ENCODE peak calls at places on chromosomes 11 and 22, in ten cellular contexts. K is brain microvascular endothelial cell, L is HAP-1, Q is upper lobe of right lung, O is left lung, T is IMR-90, E is Karpas-422, P is aorta, V is HCT116, I is colonic mucosa. S is an unnamed sample.

GRCh38 chr11:96466607-96467006 is 76.8 kb downstream of the JRKL start:
- DNase-seq in I (no peak), V (no peak), K (no peak), L (no peak), E (no peak), T (no peak), O (no peak), P (no peak), Q (no peak), S (no peak)

GRCh38 chr11:116700586-116701220 is 72.1 kb downstream of the BUD13 start:
- DNase-seq in L (no peak), P (no peak), Q (no peak), T (no peak), O (no peak), K (no peak), E (no peak), I (no peak), V (no peak), S (no peak)

GRCh38 chr11:44939673-44940072 is 11.0 kb downstream of the TP53I11 start:
- DNase-seq in O (no peak), E (no peak), Q (no peak), P (no peak), I (no peak), K (no peak), V (no peak), L (no peak), T (no peak), S (no peak)

GRCh38 chr11:59574467-59574866 is 41.1 kb downstream of the OSBP start:
- DNase-seq in Q (no peak), T (peak; percentile 52), K (no peak), L (no peak), E (no peak), V (no peak), P (no peak), I (no peak), O (no peak), S (no peak)

GRCh38 chr11:8258289-8258688 is 5.4 kb downstream of the LMO1 start:
- DNase-seq in V (no peak), K (no peak), O (no peak), T (no peak), P (peak; percentile 60), I (no peak), Q (peak; percentile 38), L (no peak), E (no peak), S (peak; percentile 78)

GRCh38 chr11:103532133-103532788 is 423.0 kb downstream of the DYNC2H1 start:
- DNase-seq in K (peak; percentile 67), O (no peak), P (no peak), L (no peak), T (peak; percentile 79), E (no peak), Q (no peak), V (no peak), I (no peak), S (peak; percentile 2)

GRCh38 chr11:131624526-131624925 is 254.1 kb downstream of the NTM start:
- DNase-seq in V (no peak), T (peak; percentile 2), Q (no peak), O (no peak), K (no peak), L (no peak), P (no peak), E (no peak), I (no peak), S (peak; percentile 57)

GRCh38 chr11:115665958-115666357 is 161.7 kb upstream of the CADM1 start:
- DNase-seq in K (no peak), L (no peak), O (no peak), P (no peak), Q (no peak), I (no peak), E (no peak), T (peak; percentile 50), V (no peak), S (peak; percentile 78)

GRCh38 chr11:64060861-64061444 is 25.2 kb downstream of the FLRT1 start:
- DNase-seq in O (peak; percentile 45), Q (peak; percentile 82), P (peak; percentile 64), L (no peak), T (no peak), V (no peak), E (peak; percentile 89), I (peak; percentile 38), K (peak; percentile 9), S (peak; percentile 17)

GRCh38 chr11:96122601-96123044 is 198.7 kb upstream of the MTMR2 start:
- DNase-seq in V (no peak), L (no peak), K (no peak), P (no peak), E (no peak), O (no peak), T (peak; percentile 35), Q (no peak), I (no peak), S (no peak)

GRCh38 chr22:19218541-19219233 is 40.2 kb upstream of the SLC25A1 start:
- DNase-seq in V (no peak), O (no peak), I (no peak), E (no peak), K (no peak), T (no peak), L (no peak), P (no peak), Q (no peak), S (no peak)

GRCh38 chr11:71474771-71475483 is 21.9 kb downstream of the NADSYN1 start:
- DNase-seq in Q (no peak), T (no peak), V (no peak), O (no peak), I (no peak), P (peak; percentile 30), K (no peak), L (no peak), E (no peak), S (no peak)
- H3K36me3 ChIP-seq in Q (peaks cover 85% of the 10 kb centered on the region), T (peaks cover 77% of the 10 kb centered on the region), V (peaks cover 5% of the 10 kb centered on the region), O (no peaks in the 10 kb centered on the region), I (peaks cover 22% of the 10 kb centered on the region), P (peaks cover 11% of the 10 kb centered on the region), K (peaks cover 32% of the 10 kb centered on the region), L (peaks cover 14% of the 10 kb centered on the region), E (no peaks in the 10 kb centered on the region), S (no peaks in the 10 kb centered on the region)

GRCh38 chr22:45976351-45977002 is 485 bp downstream of the WNT7B start:
- DNase-seq in E (no peak), Q (peak; percentile 73), V (no peak), P (no peak), O (no peak), I (no peak), K (no peak), L (no peak), T (no peak), S (no peak)

GRCh38 chr22:45974498-45974897 is 2.5 kb downstream of the WNT7B start:
- DNase-seq in K (no peak), O (no peak), I (no peak), V (no peak), L (no peak), P (no peak), Q (no peak), T (no peak), E (no peak), S (peak; percentile 33)

GRCh38 chr22:45977003-45977395 is at the start of gene WNT7B:
- DNase-seq in L (no peak), T (no peak), K (no peak), P (no peak), Q (peak; percentile 88), V (peak; percentile 33), E (no peak), I (no peak), O (peak; percentile 70), S (peak; percentile 50)

GRCh38 chr22:45977551-45978274 is 751 bp upstream of the WNT7B start:
- DNase-seq in P (no peak), O (no peak), T (peak; percentile 22), I (no peak), V (no peak), L (no peak), Q (no peak), K (no peak), E (no peak), S (no peak)

GRCh38 chr22:45975266-45976161 is 1.4 kb downstream of the WNT7B start:
- DNase-seq in P (no peak), E (no peak), T (no peak), K (no peak), V (no peak), O (no peak), L (no peak), I (no peak), Q (no peak), S (no peak)
- H3K4me3 ChIP-seq in P (no peak overlapping the region), E (no peak overlapping the region), T (no peak overlapping the region), K (no peak overlapping the region), V (peak overlapping the region; percentile 59), O (peak overlapping the region; percentile 19), L (no peak overlapping the region), I (no peak overlapping the region), Q (peak overlapping the region; percentile 28), S (no peak overlapping the region)

DNA sequence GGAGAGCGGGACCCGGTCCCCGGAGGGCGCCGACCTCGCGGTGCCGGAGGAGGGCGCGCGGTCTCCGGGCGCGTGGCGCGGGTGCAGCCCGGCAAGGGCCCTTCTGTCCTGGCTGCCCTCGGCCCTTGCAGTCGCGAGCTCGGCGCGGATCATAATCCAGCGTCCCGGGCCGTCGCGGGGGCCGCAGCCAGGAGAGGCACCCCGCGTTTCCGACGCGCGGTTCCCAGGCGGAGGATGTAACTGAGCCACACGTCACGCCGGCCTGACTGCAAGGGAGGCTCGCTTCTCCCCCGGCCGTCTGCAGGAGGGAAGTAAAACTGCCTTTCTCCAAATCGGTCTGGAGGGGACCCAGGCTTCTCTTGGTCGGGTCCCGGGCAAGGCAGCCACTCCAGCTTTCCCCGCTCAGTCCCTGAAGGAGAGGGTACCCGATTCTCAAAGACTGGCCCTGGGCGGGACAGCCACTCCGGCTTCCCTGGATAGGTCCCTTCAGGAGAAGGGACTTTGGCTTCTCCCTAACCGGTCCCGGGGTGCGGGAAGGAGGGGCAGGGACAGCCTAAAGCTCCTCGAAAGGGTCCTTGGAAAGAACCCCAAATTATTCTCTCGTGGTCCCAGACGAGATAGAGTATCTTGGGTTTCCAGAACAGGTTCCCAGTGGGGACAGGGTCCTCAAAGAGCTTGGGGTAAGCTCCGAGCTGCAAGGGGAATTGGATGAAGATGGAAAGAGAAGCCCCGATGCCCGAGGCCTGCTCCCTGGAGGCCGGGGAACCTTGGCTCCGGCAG is 836 bp downstream of the SPON1 start:
- DNase-seq in T (peak; percentile 17), L (no peak), I (peak; percentile 64), P (peak; percentile 62), Q (no peak), K (no peak), V (no peak), E (no peak), O (no peak), S (no peak)
- H3K27me3 ChIP-seq in T (peaks cover 84% of the 10 kb centered on the region), L (peaks cover 93% of the 10 kb centered on the region), I (no peaks in the 10 kb centered on the region), P (no peaks in the 10 kb centered on the region), Q (peaks cover 56% of the 10 kb centered on the region), K (peaks cover 81% of the 10 kb centered on the region), V (peaks cover 8% of the 10 kb centered on the region), E (no peaks in the 10 kb centered on the region), O (peaks cover 97% of the 10 kb centered on the region), S (peaks cover 34% of the 10 kb centered on the region)

DNA sequence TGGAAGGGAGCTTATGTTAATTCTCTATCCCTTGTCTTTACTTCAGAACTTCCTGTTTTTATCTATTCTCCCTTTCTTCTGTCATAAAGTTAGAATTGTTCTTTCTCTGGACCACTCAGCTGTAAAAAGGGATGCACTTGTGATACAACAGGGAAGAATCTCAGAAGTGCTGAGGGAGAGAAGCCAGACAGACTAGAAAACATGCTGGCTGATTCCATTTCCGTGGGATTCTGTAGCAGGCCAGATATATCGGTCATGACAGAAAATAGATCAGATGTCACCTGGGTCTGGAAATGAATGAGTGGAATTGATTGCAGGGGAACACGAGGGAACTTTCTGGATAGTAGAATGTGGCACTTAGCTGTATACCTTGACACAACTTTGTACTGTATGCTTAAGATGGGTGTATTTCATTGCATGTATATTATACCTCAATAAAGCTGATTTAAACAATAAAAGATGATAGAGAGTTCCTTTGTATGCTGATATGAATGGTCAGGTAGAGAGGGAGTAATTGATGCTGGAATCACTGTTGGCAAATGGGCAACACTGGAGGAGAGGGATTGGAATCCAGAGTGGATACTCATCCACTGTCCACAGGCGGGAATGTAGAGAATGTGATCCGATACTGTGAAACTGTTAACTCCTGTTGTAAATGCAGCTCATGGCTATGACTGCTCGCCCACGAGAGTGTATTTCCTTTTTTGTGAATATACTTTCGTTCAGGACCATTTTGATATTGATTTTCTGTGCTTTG is 59.6 kb downstream of the ATXN10 start:
- DNase-seq in O (no peak), E (no peak), Q (no peak), I (peak; percentile 26), T (peak; percentile 65), L (no peak), V (no peak), P (no peak), K (peak; percentile 44), S (peak; percentile 9)
- H3K36me3 ChIP-seq in O (no peaks in the 10 kb centered on the region), E (peaks cover 47% of the 10 kb centered on the region), Q (peaks cover 30% of the 10 kb centered on the region), I (no peaks in the 10 kb centered on the region), T (peaks cover 20% of the 10 kb centered on the region), L (peaks cover 19% of the 10 kb centered on the region), V (no peaks in the 10 kb centered on the region), P (peaks cover 2% of the 10 kb centered on the region), K (peaks cover 10% of the 10 kb centered on the region), S (peaks cover 73% of the 10 kb centered on the region)

S was measured in MG63.